ENCODE peak calls at places on chromosomes 7 and 10, in eight cellular contexts. One of them, this sample, is unnamed.

GRCh38 chr7:140485463-140486265 is 6.4 kb upstream of the MKRN1 start:
- DNase-seq in stimulated activated naive B cell treated with anti-CD40 and anti-IgM and Interleukin-4, amounts not matched to agents 10 μg/mL and 1 μg/mL and 100 μg/mL, for 72 hours: no peak
- DNase-seq in activated CD4-positive, alpha-beta T cell treated with anti-CD3 and anti-CD28 coated beads, Interleukin-2, amount 50 U/mL, for 24 hours: no peak
- DNase-seq in activated gamma-delta T cell treated with Interleukin-2 at 50 U/mL for 16 hours: no peak
- DNase-seq in Calu3: peak; percentile 13
- DNase-seq in endothelial cell: no peak
- DNase-seq in keratinocyte: no peak
- DNase-seq in EL: no peak
- DNase-seq in this sample: no peak

GRCh38 chr7:42454006-42454405 is 217.0 kb upstream of the GLI3 start:
- DNase-seq in keratinocyte: no peak
- DNase-seq in activated gamma-delta T cell treated with Interleukin-2 at 50 U/mL for 16 hours: no peak
- DNase-seq in stimulated activated naive B cell treated with anti-CD40 and anti-IgM and Interleukin-4, amounts not matched to agents 10 μg/mL and 1 μg/mL and 100 μg/mL, for 72 hours: no peak
- DNase-seq in activated CD4-positive, alpha-beta T cell treated with anti-CD3 and anti-CD28 coated beads, Interleukin-2, amount 50 U/mL, for 24 hours: no peak
- DNase-seq in endothelial cell: no peak
- DNase-seq in Calu3: no peak
- DNase-seq in EL: no peak
- DNase-seq in this sample: peak; percentile 23

GRCh38 chr10:43390791-43391190 is 18.2 kb downstream of the HNRNPF start:
- DNase-seq in activated CD4-positive, alpha-beta T cell treated with anti-CD3 and anti-CD28 coated beads, Interleukin-2, amount 50 U/mL, for 24 hours: no peak
- DNase-seq in EL: peak; percentile 55
- DNase-seq in Calu3: peak; percentile 46
- DNase-seq in activated gamma-delta T cell treated with Interleukin-2 at 50 U/mL for 16 hours: no peak
- DNase-seq in keratinocyte: no peak
- DNase-seq in stimulated activated naive B cell treated with anti-CD40 and anti-IgM and Interleukin-4, amounts not matched to agents 10 μg/mL and 1 μg/mL and 100 μg/mL, for 72 hours: no peak
- DNase-seq in endothelial cell: no peak
- DNase-seq in this sample: peak; percentile 63

GRCh38 chr7:41459623-41460256 is 243.2 kb downstream of the INHBA start:
- DNase-seq in activated CD4-positive, alpha-beta T cell treated with anti-CD3 and anti-CD28 coated beads, Interleukin-2, amount 50 U/mL, for 24 hours: no peak
- DNase-seq in activated gamma-delta T cell treated with Interleukin-2 at 50 U/mL for 16 hours: no peak
- DNase-seq in keratinocyte: no peak
- DNase-seq in EL: peak; percentile 19
- DNase-seq in stimulated activated naive B cell treated with anti-CD40 and anti-IgM and Interleukin-4, amounts not matched to agents 10 μg/mL and 1 μg/mL and 100 μg/mL, for 72 hours: no peak
- DNase-seq in Calu3: no peak
- DNase-seq in endothelial cell: no peak
- DNase-seq in this sample: no peak

GRCh38 chr7:29442146-29442545 is 121.5 kb upstream of the PRR15 start:
- DNase-seq in stimulated activated naive B cell treated with anti-CD40 and anti-IgM and Interleukin-4, amounts not matched to agents 10 μg/mL and 1 μg/mL and 100 μg/mL, for 72 hours: no peak
- DNase-seq in EL: peak; percentile 20
- DNase-seq in activated CD4-positive, alpha-beta T cell treated with anti-CD3 and anti-CD28 coated beads, Interleukin-2, amount 50 U/mL, for 24 hours: no peak
- DNase-seq in endothelial cell: no peak
- DNase-seq in keratinocyte: peak; percentile 21
- DNase-seq in activated gamma-delta T cell treated with Interleukin-2 at 50 U/mL for 16 hours: no peak
- DNase-seq in Calu3: no peak
- DNase-seq in this sample: peak; percentile 87

GRCh38 chr7:147103224-147103623 is 986.6 kb downstream of the CNTNAP2 start:
- DNase-seq in endothelial cell: no peak
- DNase-seq in EL: no peak
- DNase-seq in stimulated activated naive B cell treated with anti-CD40 and anti-IgM and Interleukin-4, amounts not matched to agents 10 μg/mL and 1 μg/mL and 100 μg/mL, for 72 hours: no peak
- DNase-seq in keratinocyte: no peak
- DNase-seq in activated gamma-delta T cell treated with Interleukin-2 at 50 U/mL for 16 hours: no peak
- DNase-seq in activated CD4-positive, alpha-beta T cell treated with anti-CD3 and anti-CD28 coated beads, Interleukin-2, amount 50 U/mL, for 24 hours: no peak
- DNase-seq in Calu3: no peak
- DNase-seq in this sample: no peak

GRCh38 chr10:52578871-52579405 is 193.6 kb downstream of the MBL2 start:
- DNase-seq in activated gamma-delta T cell treated with Interleukin-2 at 50 U/mL for 16 hours: no peak
- DNase-seq in Calu3: peak; percentile 26
- DNase-seq in stimulated activated naive B cell treated with anti-CD40 and anti-IgM and Interleukin-4, amounts not matched to agents 10 μg/mL and 1 μg/mL and 100 μg/mL, for 72 hours: no peak
- DNase-seq in keratinocyte: no peak
- DNase-seq in activated CD4-positive, alpha-beta T cell treated with anti-CD3 and anti-CD28 coated beads, Interleukin-2, amount 50 U/mL, for 24 hours: no peak
- DNase-seq in endothelial cell: peak; percentile 8
- DNase-seq in EL: peak; percentile 15
- DNase-seq in this sample: peak; percentile 15

GRCh38 chr10:21526952-21527633 is 1.6 kb upstream of the SKIDA1 start:
- DNase-seq in Calu3: peak; percentile 50
- DNase-seq in activated CD4-positive, alpha-beta T cell treated with anti-CD3 and anti-CD28 coated beads, Interleukin-2, amount 50 U/mL, for 24 hours: no peak
- DNase-seq in EL: peak; percentile 73
- DNase-seq in stimulated activated naive B cell treated with anti-CD40 and anti-IgM and Interleukin-4, amounts not matched to agents 10 μg/mL and 1 μg/mL and 100 μg/mL, for 72 hours: no peak
- DNase-seq in endothelial cell: peak; percentile 82
- DNase-seq in activated gamma-delta T cell treated with Interleukin-2 at 50 U/mL for 16 hours: peak; percentile 36
- DNase-seq in keratinocyte: no peak
- DNase-seq in this sample: peak; percentile 76

GRCh38 chr7:90181485-90181884 is 27.2 kb downstream of the STEAP1 start:
- DNase-seq in Calu3: no peak
- DNase-seq in activated gamma-delta T cell treated with Interleukin-2 at 50 U/mL for 16 hours: no peak
- DNase-seq in keratinocyte: no peak
- DNase-seq in endothelial cell: no peak
- DNase-seq in EL: no peak
- DNase-seq in stimulated activated naive B cell treated with anti-CD40 and anti-IgM and Interleukin-4, amounts not matched to agents 10 μg/mL and 1 μg/mL and 100 μg/mL, for 72 hours: no peak
- DNase-seq in activated CD4-positive, alpha-beta T cell treated with anti-CD3 and anti-CD28 coated beads, Interleukin-2, amount 50 U/mL, for 24 hours: no peak
- DNase-seq in this sample: no peak

GRCh38 chr10:133309720-133310398 is 1.1 kb downstream of the ZNF511 start:
- DNase-seq in EL: no peak
- DNase-seq in activated gamma-delta T cell treated with Interleukin-2 at 50 U/mL for 16 hours: no peak
- DNase-seq in endothelial cell: no peak
- DNase-seq in Calu3: no peak
- DNase-seq in stimulated activated naive B cell treated with anti-CD40 and anti-IgM and Interleukin-4, amounts not matched to agents 10 μg/mL and 1 μg/mL and 100 μg/mL, for 72 hours: no peak
- DNase-seq in activated CD4-positive, alpha-beta T cell treated with anti-CD3 and anti-CD28 coated beads, Interleukin-2, amount 50 U/mL, for 24 hours: no peak
- DNase-seq in keratinocyte: no peak
- DNase-seq in this sample: no peak

GRCh38 chr7:22572937-22573336 is 72.9 kb upstream of the STEAP1B start:
- DNase-seq in activated CD4-positive, alpha-beta T cell treated with anti-CD3 and anti-CD28 coated beads, Interleukin-2, amount 50 U/mL, for 24 hours: no peak
- DNase-seq in endothelial cell: no peak
- DNase-seq in activated gamma-delta T cell treated with Interleukin-2 at 50 U/mL for 16 hours: no peak
- DNase-seq in keratinocyte: peak; percentile 100
- DNase-seq in Calu3: peak; percentile 85
- DNase-seq in EL: peak; percentile 99
- DNase-seq in stimulated activated naive B cell treated with anti-CD40 and anti-IgM and Interleukin-4, amounts not matched to agents 10 μg/mL and 1 μg/mL and 100 μg/mL, for 72 hours: no peak
- DNase-seq in this sample: peak; percentile 30

GRCh38 chr7:28311670-28312069 is 100.6 kb upstream of the CREB5 start:
- DNase-seq in keratinocyte: no peak
- DNase-seq in Calu3: no peak
- DNase-seq in stimulated activated naive B cell treated with anti-CD40 and anti-IgM and Interleukin-4, amounts not matched to agents 10 μg/mL and 1 μg/mL and 100 μg/mL, for 72 hours: no peak
- DNase-seq in endothelial cell: no peak
- DNase-seq in activated gamma-delta T cell treated with Interleukin-2 at 50 U/mL for 16 hours: no peak
- DNase-seq in EL: no peak
- DNase-seq in activated CD4-positive, alpha-beta T cell treated with anti-CD3 and anti-CD28 coated beads, Interleukin-2, amount 50 U/mL, for 24 hours: no peak
- DNase-seq in this sample: peak; percentile 51

GRCh38 chr7:137480824-137481365 is 137.4 kb upstream of the PTN start:
- DNase-seq in endothelial cell: no peak
- DNase-seq in keratinocyte: no peak
- DNase-seq in activated CD4-positive, alpha-beta T cell treated with anti-CD3 and anti-CD28 coated beads, Interleukin-2, amount 50 U/mL, for 24 hours: no peak
- DNase-seq in Calu3: no peak
- DNase-seq in EL: no peak
- DNase-seq in activated gamma-delta T cell treated with Interleukin-2 at 50 U/mL for 16 hours: no peak
- DNase-seq in stimulated activated naive B cell treated with anti-CD40 and anti-IgM and Interleukin-4, amounts not matched to agents 10 μg/mL and 1 μg/mL and 100 μg/mL, for 72 hours: no peak
- DNase-seq in this sample: no peak

GRCh38 chr10:28592953-28593352 is 60.0 kb downstream of the WAC start:
- DNase-seq in Calu3: no peak
- DNase-seq in activated gamma-delta T cell treated with Interleukin-2 at 50 U/mL for 16 hours: no peak
- DNase-seq in keratinocyte: peak; percentile 33
- DNase-seq in activated CD4-positive, alpha-beta T cell treated with anti-CD3 and anti-CD28 coated beads, Interleukin-2, amount 50 U/mL, for 24 hours: no peak
- DNase-seq in EL: peak; percentile 74
- DNase-seq in endothelial cell: no peak
- DNase-seq in stimulated activated naive B cell treated with anti-CD40 and anti-IgM and Interleukin-4, amounts not matched to agents 10 μg/mL and 1 μg/mL and 100 μg/mL, for 72 hours: no peak
- DNase-seq in this sample: no peak

This sample was measured in left kidney.